ENCODE peak calls at places on chromosomes 5 and 9, in four cellular contexts. W is stimulated activated naive CD8-positive, alpha-beta T cell treated with anti-CD3 and anti-CD28 coated beads, Interleukin-15, Interleukin-2, amounts not matched to agents 100 U/mL and 50 U/mL, for 24 hours; P is activated CD8-positive, alpha-beta memory T cell treated with anti-CD3 and anti-CD28 coated beads, Interleukin-2, amount 10 ng/mL, durations not matched to agents 7 days and 5 days; B is psoas muscle. A is an unnamed sample.

GRCh38 chr5:96579711-96580110 is 82.5 kb upstream of the CAST start:
- ATAC-seq in W (no peak), P (no peak), B (no peak), A (no peak)

GRCh38 chr5:38923661-38924451 is 78.0 kb downstream of the OSMR start:
- ATAC-seq in W (no peak), P (no peak), B (no peak), A (no peak)

GRCh38 chr9:129146441-129146933 is 31.6 kb downstream of the IER5L start:
- ATAC-seq in W (no peak), P (no peak), B (no peak), A (no peak)

GRCh38 chr9:94985649-94986048 is 259.1 kb downstream of the AOPEP start:
- ATAC-seq in W (no peak), P (no peak), B (no peak), A (no peak)

GRCh38 chr5:10632110-10632903 is 68.4 kb downstream of the ANKRD33B start:
- ATAC-seq in W (peak; percentile 43), P (peak; percentile 13), B (no peak), A (peak; percentile 74)

GRCh38 chr5:126641387-126641786 is 40.6 kb downstream of the PHAX start:
- ATAC-seq in W (no peak), P (no peak), B (no peak), A (no peak)

GRCh38 chr5:151037561-151038291 is 17.3 kb downstream of the GPX3 start:
- ATAC-seq in W (no peak), P (no peak), B (peak; percentile 41), A (no peak)

GRCh38 chr5:82802954-82803353 is 274.2 kb downstream of the TMEM167A start:
- ATAC-seq in W (no peak), P (no peak), B (no peak), A (no peak)

GRCh38 chr5:137389042-137389441 is 110.1 kb downstream of the SPOCK1 start:
- ATAC-seq in W (no peak), P (no peak), B (peak; percentile 78), A (no peak)

GRCh38 chr5:135108992-135109391 is 75.0 kb upstream of the PITX1 start:
- ATAC-seq in W (no peak), P (no peak), B (no peak), A (no peak)

GRCh38 chr5:68455216-68455615 is 239.7 kb downstream of the PIK3R1 start:
- ATAC-seq in W (no peak), P (no peak), B (no peak), A (no peak)

GRCh38 chr9:123929177-123929869 is 603 bp downstream of the DENND1A start:
- ATAC-seq in W (no peak), P (peak; percentile 4), B (no peak), A (peak; percentile 25)

GRCh38 chr5:75037106-75037505 is 15.3 kb downstream of the GCNT4 start:
- ATAC-seq in W (peak; percentile 92), P (peak; percentile 23), B (no peak), A (no peak)